ENCODE peak calls at places on chromosomes 2 and 18, in seven cellular contexts. O is progenitor cell of endocrine pancreas, P is EL, F is AG10803, K is erythroblast, U is IMR-90, T is GM20000. A is an unnamed sample.

GRCh38 chr2:16650287-16651249 is 15.1 kb downstream of the CYRIA start:
- DNase-seq in K (peak), O (no peak), U (peak), P (no peak), F (peak), T (no peak), A (peak)

GRCh38 chr2:8306530-8307351 is 375.1 kb upstream of the ID2 start:
- DNase-seq in K (no peak), O (no peak), P (peak), F (peak), T (no peak), U (peak), A (no peak)

GRCh38 chr2:43119303-43119702 is 107.1 kb downstream of the ZFP36L2 start:
- DNase-seq in U (no peak), F (no peak), O (no peak), T (no peak), K (no peak), P (no peak), A (no peak)

GRCh38 chr2:224220581-224221255 is 181.2 kb downstream of the FAM124B start:
- DNase-seq in T (no peak), O (no peak), U (peak), K (peak), P (peak), F (peak), A (no peak)

GRCh38 chr18:58288922-58289797 is 245.1 kb downstream of the NEDD4L start:
- DNase-seq in P (peak), F (peak), O (no peak), T (peak), U (peak), K (no peak), A (no peak)

GRCh38 chr2:225310745-225311144 is 88.8 kb upstream of the NYAP2 start:
- DNase-seq in O (no peak), K (no peak), P (no peak), U (no peak), T (no peak), F (no peak), A (no peak)

GRCh38 chr2:14903709-14904374 is 271.3 kb downstream of the LRATD1 start:
- DNase-seq in T (peak), P (peak), K (peak), O (peak), F (no peak), U (no peak), A (no peak)

GRCh38 chr2:203871371-203871983 is 3.9 kb downstream of the CTLA4 start:
- DNase-seq in F (no peak), T (peak), K (no peak), U (no peak), P (no peak), O (no peak), A (no peak)